ENCODE peak calls at places on chromosomes 1 and 21, in six cellular contexts. O, G, X, B, I and A are unnamed samples.

GRCh38 chr1:185853739-185854138 is 119.5 kb downstream of the HMCN1 start:
- DNase-seq in G (no peak), X (no peak), O (no peak), B (no peak), I (no peak), A (no peak)

GRCh38 chr1:27246194-27246593 is 11.8 kb downstream of the WDTC1 start:
- DNase-seq in G (no peak), O (no peak), I (no peak), X (no peak), B (no peak), A (no peak)

GRCh38 chr1:85328713-85329376 is 52.4 kb upstream of the BCL10 start:
- DNase-seq in B (no peak), X (peak; percentile 92), G (no peak), I (peak; percentile 71), O (no peak), A (no peak)

GRCh38 chr1:229563701-229564100 is 5.2 kb upstream of the ABCB10 start:
- DNase-seq in X (no peak), I (no peak), B (no peak), O (no peak), G (no peak), A (no peak)

GRCh38 chr1:53143527-53143926 is 1.1 kb upstream of the SLC1A7 start:
- DNase-seq in G (no peak), O (no peak), B (peak; percentile 25), I (no peak), X (no peak), A (no peak)

GRCh38 chr1:232108598-232108997 is 482.0 kb downstream of the DISC1 start:
- DNase-seq in X (no peak), G (no peak), O (no peak), B (no peak), I (no peak), A (no peak)

GRCh38 chr1:230787471-230787870 is 40.3 kb downstream of the CAPN9 start:
- DNase-seq in G (no peak), X (no peak), I (no peak), O (no peak), B (no peak), A (no peak)

GRCh38 chr1:2230781-2231666 is 2.9 kb downstream of the SKI start:
- DNase-seq in I (peak; percentile 20), O (peak; percentile 65), G (no peak), B (no peak), X (peak; percentile 36), A (peak; percentile 71)

GRCh38 chr1:31795096-31795675 is 20.6 kb downstream of the SPOCD1 start:
- DNase-seq in X (no peak), I (no peak), G (no peak), B (no peak), O (no peak), A (no peak)

GRCh38 chr1:110478241-110478640 is 27.3 kb downstream of the PROK1 start:
- DNase-seq in B (no peak), I (no peak), X (no peak), O (no peak), G (no peak), A (no peak)

GRCh38 chr1:38516560-38516959 is 343.0 kb downstream of the RRAGC start:
- DNase-seq in G (no peak), B (no peak), X (no peak), O (no peak), I (no peak), A (no peak)

GRCh38 chr1:180953791-180954721 is 41.4 kb downstream of the KIAA1614 start:
- DNase-seq in O (peak; percentile 47), X (peak; percentile 66), I (peak; percentile 63), B (peak; percentile 74), G (peak; percentile 73), A (peak; percentile 83)

GRCh38 chr1:6014130-6014999 is 22.1 kb upstream of the NPHP4 start:
- DNase-seq in G (no peak), B (peak; percentile 51), I (no peak), X (no peak), O (no peak), A (no peak)

GRCh38 chr1:181116819-181117390 is 28.4 kb downstream of the IER5 start:
- DNase-seq in B (no peak), X (no peak), I (no peak), G (no peak), O (no peak), A (no peak)

GRCh38 chr1:14265515-14265914 is 333.0 kb upstream of the KAZN start:
- DNase-seq in I (no peak), X (no peak), G (no peak), B (no peak), O (no peak), A (no peak)

GRCh38 chr1:232904566-232904965 is 45.8 kb upstream of the NTPCR start:
- DNase-seq in B (no peak), G (no peak), X (no peak), I (no peak), O (no peak), A (no peak)

GRCh38 chr21:41316641-41317392 is at the start of gene FAM3B:
- DNase-seq in O (no peak), X (peak; percentile 27), B (no peak), I (peak; percentile 85), G (no peak), A (no peak)

GRCh38 chr1:167472729-167473529 is 45.4 kb downstream of the CD247 start:
- DNase-seq in I (no peak), B (no peak), G (no peak), O (no peak), X (no peak), A (no peak)

GRCh38 chr1:178310685-178311105 is 186.1 kb downstream of the CLEC20A start:
- DNase-seq in G (no peak), X (peak; percentile 79), O (no peak), I (peak; percentile 90), B (no peak), A (no peak)

GRCh38 chr1:233065655-233066054 is 115.2 kb downstream of the NTPCR start:
- DNase-seq in O (no peak), G (no peak), I (no peak), B (no peak), X (no peak), A (no peak)

GRCh38 chr1:217138839-217139466 is 415.7 kb upstream of the ESRRG start:
- DNase-seq in I (peak; percentile 23), G (no peak), O (no peak), B (no peak), X (no peak), A (no peak)